ENCODE peak calls at places on chromosomes 1 and 21, in six cellular contexts. B is K562, L is fibroblast of pulmonary artery, N is AG10803, U is BJ, K is HepG2. X is an unnamed sample.

GRCh38 chr1:62058951-62059350 is 135.7 kb upstream of the L1TD1 start:
- DNase-seq in B (no peak), L (no peak), N (no peak), U (no peak), K (no peak), X (no peak)

GRCh38 chr1:172946814-172947507 is 103.8 kb downstream of the TNFSF18 start:
- DNase-seq in B (no peak), L (peak; percentile 56), N (peak; percentile 60), U (no peak), K (no peak), X (no peak)

GRCh38 chr1:8138673-8139072 is 112.6 kb upstream of the ERRFI1 start:
- DNase-seq in B (no peak), L (no peak), N (no peak), U (no peak), K (no peak), X (no peak)

GRCh38 chr1:233343262-233343661 is 15.7 kb downstream of the MAP3K21 start:
- DNase-seq in B (no peak), L (no peak), N (no peak), U (no peak), K (no peak), X (no peak)

GRCh38 chr1:26862781-26863676 is at the start of gene SFN:
- DNase-seq in B (peak; percentile 86), L (no peak), N (no peak), U (no peak), K (peak; percentile 85), X (no peak)

GRCh38 chr1:185265314-185265713 is 51.7 kb downstream of the IVNS1ABP start:
- DNase-seq in B (no peak), L (no peak), N (no peak), U (no peak), K (no peak), X (no peak)

GRCh38 chr1:229225331-229225782 is 45.6 kb upstream of the RAB4A start:
- DNase-seq in B (no peak), L (no peak), N (no peak), U (no peak), K (peak; percentile 61), X (no peak)

GRCh38 chr1:22827666-22828065 is 117.0 kb downstream of the EPHB2 start:
- DNase-seq in B (no peak), L (no peak), N (no peak), U (no peak), K (no peak), X (no peak)

GRCh38 chr21:42220138-42220701 is 1.3 kb downstream of the ABCG1 start:
- DNase-seq in B (no peak), L (peak; percentile 89), N (peak; percentile 25), U (no peak), K (peak; percentile 39), X (peak; percentile 65)

GRCh38 chr1:26833432-26834405 is 7.2 kb downstream of the ZDHHC18 start:
- DNase-seq in B (no peak), L (no peak), N (no peak), U (no peak), K (no peak), X (no peak)

GRCh38 chr1:92291372-92291999 is 7.3 kb downstream of the GLMN start:
- DNase-seq in B (peak; percentile 31), L (peak; percentile 83), N (peak; percentile 66), U (no peak), K (peak; percentile 52), X (peak; percentile 74)

GRCh38 chr1:92125204-92125603 is 45.1 kb downstream of the BTBD8 start:
- DNase-seq in B (no peak), L (no peak), N (no peak), U (no peak), K (no peak), X (no peak)

GRCh38 chr1:2310332-2311183 is 80.8 kb downstream of the MORN1 start:
- DNase-seq in B (no peak), L (no peak), N (no peak), U (no peak), K (no peak), X (no peak)

DNA sequence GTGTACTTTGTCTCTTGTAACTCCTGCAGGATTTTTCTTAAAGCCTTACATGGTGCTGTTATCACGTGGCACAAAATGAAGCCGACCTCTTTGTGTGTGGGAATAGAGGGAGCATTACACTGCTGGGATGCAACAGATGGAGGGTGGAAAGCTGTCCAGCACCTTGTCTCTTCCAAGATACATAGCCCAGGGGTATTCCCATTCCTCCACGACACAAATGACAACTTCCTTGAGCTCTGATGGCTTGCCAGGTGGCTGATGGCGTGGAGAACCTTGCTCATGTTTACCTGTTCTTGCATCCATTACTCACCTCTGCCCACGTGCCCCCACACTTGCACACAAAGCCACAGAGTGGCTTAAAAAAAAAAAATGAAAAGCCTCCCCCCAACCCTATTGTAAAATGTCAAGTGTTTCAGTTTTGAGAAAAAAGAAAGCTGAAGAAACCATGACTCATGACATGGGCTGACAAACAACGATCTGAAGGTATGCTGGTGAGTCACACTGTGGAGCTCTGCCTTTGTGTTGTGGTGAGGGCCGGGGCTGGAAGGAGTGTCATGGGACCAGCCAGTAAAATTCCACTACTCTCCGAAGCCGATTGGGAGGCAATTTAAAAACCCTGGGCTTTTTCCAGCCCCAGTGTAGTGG is 32.0 kb upstream of the ATP5PO start:
- DNase-seq in B (peak; percentile 92), L (peak; percentile 96), N (peak; percentile 94), U (peak; percentile 84), K (peak; percentile 94), X (peak; percentile 97)
- H3K4me3 ChIP-seq in B (no peak overlapping the region), L (peak overlapping the region; percentile 42), N (peak overlapping the region; percentile 53), U (peak overlapping the region; percentile 23), K (peak overlapping the region; percentile 47), X (peak overlapping the region; percentile 21)

DNA sequence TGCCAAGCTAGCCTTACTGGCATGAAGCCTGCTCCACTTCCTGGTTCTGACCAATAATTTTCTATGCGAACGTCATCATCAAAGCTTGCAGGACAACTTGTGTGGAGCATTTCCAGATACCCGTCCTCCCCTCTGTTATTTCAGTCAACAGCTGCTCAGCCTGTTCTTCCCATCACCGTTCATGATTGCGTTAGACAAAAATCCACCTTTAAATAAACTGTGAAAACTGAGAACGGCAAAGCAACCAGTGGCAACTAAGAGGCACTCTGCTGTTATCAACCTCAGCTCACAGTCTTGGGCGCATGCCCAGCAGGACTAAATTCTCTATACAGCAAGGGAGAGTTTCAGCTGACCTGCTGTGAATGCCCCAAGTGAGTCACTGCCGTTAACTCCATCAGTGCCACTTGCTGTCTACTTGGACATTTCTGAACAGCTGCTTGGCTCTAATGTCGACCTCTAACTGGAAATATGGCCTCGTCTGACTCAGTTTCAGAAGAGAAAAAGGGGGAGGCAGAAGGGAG is 207.4 kb upstream of the RUNX1 start:
- DNase-seq in B (peak; percentile 53), L (peak; percentile 99), N (peak; percentile 96), U (peak; percentile 76), K (peak; percentile 29), X (peak; percentile 99)
- TF ChIP-seq CTCF in B (no peak), L (peak; percentile 12), N (peak; percentile 21), U (peak; percentile 12), K (no peak), X (no peak)

DNA sequence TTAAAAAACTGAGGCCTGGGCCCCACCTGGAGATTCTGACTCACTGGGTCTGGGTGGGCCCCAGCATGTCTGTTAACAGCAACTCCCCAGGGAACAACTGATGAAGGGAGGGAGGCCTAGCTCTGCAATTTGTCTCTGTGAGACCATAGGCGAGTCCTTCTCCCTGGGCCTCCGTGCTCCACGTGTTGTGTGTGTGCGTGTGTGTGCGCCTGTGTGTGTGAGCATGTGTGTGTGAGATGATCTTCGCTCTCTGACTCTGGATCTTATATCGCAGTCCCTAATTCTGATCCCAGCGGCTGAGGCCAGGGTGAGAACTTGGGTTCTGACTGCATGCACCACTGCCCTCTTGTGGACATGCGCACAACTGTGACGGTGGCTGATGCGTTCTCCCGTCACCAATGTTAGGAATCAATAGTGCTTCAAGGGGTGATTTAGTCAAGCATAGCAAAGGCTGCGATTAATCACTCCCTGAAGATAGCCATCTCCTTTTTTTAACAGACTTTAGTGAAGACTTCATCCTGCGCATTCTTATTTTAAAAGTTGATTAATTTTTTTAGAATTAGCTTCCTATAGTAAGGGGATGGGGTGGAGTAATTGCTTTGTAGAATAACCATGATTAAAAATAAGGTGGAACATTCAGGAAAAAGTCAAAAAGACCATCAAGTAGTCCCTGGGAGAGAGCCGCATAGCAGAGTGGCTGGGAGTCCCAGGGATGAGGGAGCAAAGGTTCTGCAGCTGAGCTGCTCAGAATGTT is 62.4 kb upstream of the USP24 start:
- DNase-seq in B (peak; percentile 82), L (peak; percentile 81), N (peak; percentile 73), U (no peak), K (peak; percentile 72), X (peak; percentile 77)
- H3K4me3 ChIP-seq in B (no peak overlapping the region), L (no peak overlapping the region), N (no peak overlapping the region), U (no peak overlapping the region), K (peak overlapping the region; percentile 54), X (no peak overlapping the region)

DNA sequence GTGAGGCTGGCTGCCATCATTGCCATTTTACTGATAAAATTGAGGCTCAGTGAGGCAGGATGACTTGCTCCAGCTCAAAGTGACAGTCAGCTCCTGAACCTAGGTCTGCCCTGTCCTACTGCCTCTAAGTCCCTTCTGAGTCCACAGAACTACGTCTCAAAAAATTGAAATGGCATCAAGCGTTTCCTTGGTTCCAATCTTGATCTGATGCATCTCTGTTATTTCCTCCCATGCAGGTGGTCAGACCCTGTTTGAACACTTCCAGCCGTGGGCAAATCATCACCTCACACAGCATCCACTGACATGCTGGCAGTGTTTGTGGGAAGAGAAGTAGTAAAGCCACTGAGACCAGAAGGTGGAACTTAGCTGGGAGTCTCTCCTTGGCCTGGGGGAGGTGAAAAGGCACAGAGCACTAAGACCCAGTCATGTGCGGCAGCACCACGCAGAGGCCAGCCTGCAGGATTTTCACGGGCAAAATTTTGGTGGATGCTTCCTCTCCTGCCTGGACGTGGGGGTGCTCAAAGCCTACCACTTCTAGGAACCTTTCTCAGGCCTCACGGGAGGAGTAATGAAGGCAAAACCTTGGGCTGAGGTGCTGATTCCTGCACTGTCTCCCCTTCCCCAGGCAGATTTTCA is 7.8 kb upstream of the CPLANE2 start:
- DNase-seq in B (no peak), L (no peak), N (no peak), U (no peak), K (no peak), X (no peak)
- TF ChIP-seq CTCF in B (peak; percentile 13), L (no peak), N (no peak), U (no peak), K (no peak), X (no peak)

GRCh38 chr1:156286061-156286460 is 1.9 kb downstream of the TMEM79 start:
- DNase-seq in B (no peak), L (no peak), N (no peak), U (no peak), K (no peak), X (no peak)

GRCh38 chr1:156284112-156284511 is at the start of gene TMEM79:
- DNase-seq in B (no peak), L (no peak), N (no peak), U (no peak), K (no peak), X (no peak)

GRCh38 chr1:156284762-156285161 is 637 bp downstream of the TMEM79 start:
- DNase-seq in B (no peak), L (no peak), N (no peak), U (no peak), K (no peak), X (no peak)

GRCh38 chr1:156282479-156283222 is at the start of gene SMG5:
- DNase-seq in B (peak; percentile 92), L (peak; percentile 100), N (peak; percentile 98), U (peak; percentile 87), K (peak; percentile 97), X (peak; percentile 99)

DNA sequence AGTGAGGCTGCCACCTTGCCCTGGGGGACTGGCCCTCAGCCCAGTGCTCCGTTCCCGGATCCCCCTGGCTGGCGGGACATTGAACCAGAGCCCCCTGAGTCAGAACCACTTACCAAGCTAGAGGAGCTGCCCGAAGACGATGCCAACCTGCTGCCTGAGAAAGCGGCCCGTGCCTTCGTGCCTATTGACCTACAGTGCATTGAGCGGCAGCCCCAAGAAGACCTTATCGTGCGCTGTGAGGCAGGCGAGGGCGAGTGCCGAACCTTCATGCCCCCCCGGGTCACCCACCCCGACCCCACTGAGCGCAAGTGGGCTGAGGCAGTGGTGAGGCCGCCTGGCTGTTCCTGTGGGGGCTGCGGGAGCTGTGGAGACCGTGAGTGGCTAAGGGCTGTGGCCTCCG is 1.3 kb downstream of the TMEM79 start:
- DNase-seq in B (no peak), L (no peak), N (no peak), U (no peak), K (no peak), X (no peak)
- H3K4me3 ChIP-seq in B (no peak overlapping the region), L (no peak overlapping the region), N (no peak overlapping the region), U (no peak overlapping the region), K (no peak overlapping the region), X (no peak overlapping the region)

X was measured in astrocyte of the spinal cord.